ENCODE peak calls at places on chromosomes 11 and 22, in seven cellular contexts. H is IMR-90, W is PC-3, R is aorta, F is small intestine, B is HCT116, Q is K562. L is an unnamed sample. For H3K9me3, the result is how much of the 10 kb centered on the place peaks cover.

GRCh38 chr22:22578702-22579424 is 19.8 kb upstream of the PRAME start:
- DNase-seq in R (no peak), Q (peak), H (peak), F (no peak), B (no peak), W (no peak), L (peak)

GRCh38 chr22:38305481-38306448 is 11.5 kb downstream of the CSNK1E start:
- DNase-seq in F (peak), H (peak), R (no peak), Q (no peak), W (no peak), B (no peak), L (peak)

GRCh38 chr22:20624161-20624616 is 116.8 kb downstream of the MED15 start:
- DNase-seq in B (no peak), R (no peak), Q (no peak), W (peak), H (peak), F (no peak), L (no peak)

GRCh38 chr11:61912991-61913698 is 4.2 kb downstream of the RAB3IL1 start:
- DNase-seq in F (no peak), Q (peak), W (no peak), R (peak), B (no peak), H (no peak), L (no peak)

GRCh38 chr11:128151338-128151737 is 436.0 kb downstream of the ETS1 start:
- DNase-seq in W (no peak), F (no peak), B (no peak), R (no peak), H (no peak), Q (no peak), L (no peak)

GRCh38 chr22:32411388-32411787 is 659 bp downstream of the RTCB start:
- DNase-seq in H (peak), Q (no peak), B (no peak), R (no peak), W (peak), F (peak), L (no peak)

GRCh38 chr22:40033586-40034380 is 39.0 kb downstream of the FAM83F start:
- DNase-seq in W (no peak), F (no peak), H (no peak), Q (no peak), B (no peak), R (peak), L (no peak)

GRCh38 chr11:119148855-119149370 is at the start of gene ABCG4:
- DNase-seq in F (peak), B (no peak), H (no peak), Q (peak), R (peak), W (peak), L (peak)

GRCh38 chr11:130533113-130533803 is 84.8 kb downstream of the ADAMTS15 start:
- DNase-seq in W (no peak), B (no peak), F (no peak), R (no peak), Q (no peak), H (no peak), L (no peak)

GRCh38 chr22:32801436-32802290 is at the start of gene TIMP3:
- DNase-seq in B (no peak), F (peak), H (peak), R (peak), Q (peak), W (no peak), L (peak)

GRCh38 chr22:50714631-50715179 is 23.3 kb upstream of the ACR start:
- DNase-seq in H (no peak), W (no peak), R (no peak), F (no peak), Q (no peak), B (no peak), L (no peak)

GRCh38 chr11:67401495-67402191 is at the start of gene PPP1CA:
- DNase-seq in F (peak), R (peak), W (peak), Q (peak), B (peak), H (peak), L (peak)

GRCh38 chr11:120147950-120148270 is 10.0 kb upstream of the TRIM29 start:
- DNase-seq in Q (no peak), B (no peak), R (no peak), W (no peak), F (no peak), H (no peak), L (no peak)

GRCh38 chr11:102343789-102344188 is 3.2 kb upstream of the BIRC2 start:
- DNase-seq in F (no peak), H (peak), B (no peak), W (peak), Q (no peak), R (no peak), L (no peak)

GRCh38 chr11:128868851-128869671 is 2.0 kb upstream of the KCNJ1 start:
- DNase-seq in W (no peak), F (no peak), B (no peak), R (no peak), Q (no peak), H (no peak), L (no peak)

GRCh38 chr22:31327786-31328544 is 18.2 kb downstream of the PATZ1 start:
- DNase-seq in R (no peak), W (no peak), H (no peak), Q (no peak), F (no peak), B (no peak), L (no peak)

GRCh38 chr11:103648670-103649400 is 387.6 kb upstream of the DDI1 start:
- DNase-seq in B (no peak), F (no peak), W (no peak), H (peak), R (no peak), Q (no peak), L (no peak)

GRCh38 chr22:45491841-45492240 is 10.8 kb upstream of the FBLN1 start:
- DNase-seq in R (no peak), B (no peak), Q (no peak), F (no peak), W (no peak), H (no peak), L (no peak)

GRCh38 chr11:34525098-34525497 is 11.5 kb upstream of the ELF5 start:
- DNase-seq in R (no peak), W (no peak), Q (no peak), H (no peak), F (no peak), B (no peak), L (no peak)

GRCh38 chr22:39907605-39908097 is 6.8 kb downstream of the GRAP2 start:
- DNase-seq in H (no peak), R (no peak), W (no peak), F (no peak), Q (no peak), B (no peak), L (no peak)

GRCh38 chr22:48853627-48854240 is 973.9 kb downstream of the BRD1 start:
- DNase-seq in W (no peak), B (no peak), H (no peak), Q (no peak), R (no peak), F (no peak), L (no peak)
- H3K9me3 ChIP-seq in W (under half), B (under half), H (half or more), Q (under half), R (under half), F (under half), L (under half)

GRCh38 chr11:47400813-47401279 is 7.5 kb upstream of the SLC39A13 start:
- DNase-seq in B (no peak), W (no peak), Q (no peak), H (no peak), R (no peak), F (no peak), L (no peak)
- H3K4me3 ChIP-seq in B (no peak), W (no peak), Q (peak), H (no peak), R (peak), F (no peak), L (no peak)

GRCh38 chr11:95563859-95564258 is 225.7 kb downstream of the FAM76B start:
- DNase-seq in Q (no peak), B (no peak), H (no peak), R (no peak), F (no peak), W (no peak), L (no peak)
- H3K27ac ChIP-seq in Q (no peak), B (no peak), H (no peak), R (no peak), F (no peak), W (no peak), L (no peak)

GRCh38 chr11:114605370-114605769 is 9.8 kb upstream of the NXPE4 start:
- DNase-seq in H (no peak), Q (no peak), R (no peak), W (no peak), B (no peak), F (no peak), L (no peak)
- H3K9me3 ChIP-seq in H (under half), Q (under half), R (under half), W (under half), B (under half), F (under half), L (under half)

DNA sequence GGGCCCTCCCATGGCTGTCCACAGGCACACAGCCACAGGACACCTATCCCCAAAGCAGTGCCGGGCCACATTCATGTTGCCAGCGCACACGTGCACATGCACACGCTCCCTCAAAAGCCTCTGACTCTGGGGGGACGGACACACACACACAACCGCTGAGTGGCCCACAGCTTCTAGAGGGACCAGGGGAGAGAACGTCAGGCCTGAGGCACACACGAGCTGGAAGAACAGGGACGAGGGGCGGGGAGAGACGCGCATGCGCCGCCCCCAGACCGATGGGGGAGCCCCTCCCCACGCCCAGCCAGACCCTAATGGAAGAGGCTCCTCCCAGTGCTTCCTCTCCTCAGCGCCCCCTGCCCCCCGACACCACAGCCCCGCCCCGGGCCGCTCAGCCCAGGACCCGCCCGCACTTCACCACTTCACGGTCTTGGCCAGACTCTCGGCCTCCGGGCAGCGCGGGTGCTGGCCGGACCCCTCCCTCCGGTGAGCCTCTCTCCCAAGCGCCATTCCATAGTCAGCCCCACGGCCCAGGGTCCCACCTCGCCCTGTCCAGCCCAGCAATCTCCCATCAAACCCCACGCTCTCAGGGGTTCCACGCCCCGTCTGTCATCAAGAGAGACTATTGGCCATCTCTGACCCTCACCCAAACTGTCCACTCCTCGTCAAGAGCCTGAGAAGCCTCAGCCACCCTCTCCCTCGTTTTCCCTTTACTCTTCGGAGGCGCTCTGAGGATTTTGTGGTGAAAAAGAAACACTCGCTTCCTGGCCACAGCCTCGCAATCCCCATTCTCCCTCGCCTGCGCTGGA is 11.7 kb downstream of the NRXN2 start:
- DNase-seq in R (peak), W (no peak), H (no peak), Q (peak), F (no peak), B (no peak), L (no peak)
- H3K4me3 ChIP-seq in R (no peak), W (no peak), H (no peak), Q (no peak), F (no peak), B (no peak), L (no peak)

GRCh38 chr11:126162286-126163030 is 49.0 kb downstream of the RPUSD4 start:
- DNase-seq in H (peak), B (no peak), F (peak), Q (no peak), R (no peak), W (no peak), L (peak)
- H3K27ac ChIP-seq in H (peak), B (no peak), F (no peak), Q (no peak), R (no peak), W (no peak), L (peak)

DNA sequence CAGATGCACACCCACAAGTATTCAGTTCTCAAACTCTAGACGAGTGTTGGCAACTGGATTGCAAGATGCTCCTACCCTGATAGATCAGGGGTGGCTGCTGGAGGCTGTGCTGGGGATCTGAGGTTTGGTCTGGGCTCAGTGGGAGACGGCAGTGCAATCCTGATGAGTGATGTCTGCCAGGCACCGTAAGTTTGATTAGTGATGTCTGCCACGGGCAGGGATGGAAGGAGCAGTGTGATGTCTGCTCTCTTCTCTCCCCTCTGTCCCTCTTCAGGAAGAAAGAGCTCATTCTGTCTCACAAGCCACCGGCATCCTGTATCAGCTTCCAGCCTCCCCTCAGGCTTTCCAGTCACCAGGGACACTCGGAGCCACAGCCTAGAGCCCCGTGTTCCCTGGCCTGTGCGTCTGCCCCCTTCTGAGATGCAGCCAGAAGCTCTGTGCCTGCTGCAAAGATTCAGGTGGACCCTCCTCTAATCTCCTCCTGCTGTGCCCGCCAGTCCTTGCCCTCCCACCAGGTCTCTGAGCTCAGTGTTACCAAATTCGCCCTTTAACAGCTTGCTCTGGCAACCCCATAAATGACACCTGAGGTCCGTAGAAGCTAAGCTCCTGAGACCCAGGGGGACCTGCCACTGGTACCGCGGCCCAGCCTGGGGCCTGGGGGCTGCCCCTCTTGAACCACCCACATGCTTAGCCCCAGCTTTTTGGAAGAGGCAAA is 19.9 kb downstream of the TP53I11 start:
- DNase-seq in B (no peak), Q (no peak), R (no peak), W (peak), H (no peak), F (no peak), L (peak)
- H3K9me3 ChIP-seq in B (under half), Q (under half), R (under half), W (under half), H (under half), F (under half), L (under half)

GRCh38 chr11:1743587-1744136 is 6.7 kb downstream of the IFITM10 start:
- DNase-seq in B (no peak), W (no peak), R (peak), H (no peak), Q (no peak), F (no peak), L (no peak)
- H3K4me3 ChIP-seq in B (no peak), W (no peak), R (no peak), H (no peak), Q (no peak), F (no peak), L (no peak)

L was measured in WERI-Rb-1.